ENCODE peak calls at places on chromosomes 11 and 22, in seven cellular contexts. L, W, D, P, G, U and Y are unnamed samples.

GRCh38 chr22:46457502-46458488 is 79.6 kb downstream of the CELSR1 start:
- DNase-seq in W (no peak), L (no peak), P (peak; percentile 93), D (peak; percentile 32), G (peak; percentile 41), U (no peak), Y (no peak)

GRCh38 chr11:70278994-70279393 is 8.5 kb downstream of the PPFIA1 start:
- DNase-seq in W (no peak), P (no peak), D (no peak), G (no peak), L (no peak), U (no peak), Y (no peak)

GRCh38 chr22:17772963-17773605 is 1.2 kb downstream of the BID start:
- DNase-seq in D (peak; percentile 32), U (no peak), P (peak; percentile 35), G (peak; percentile 17), W (peak; percentile 82), L (no peak), Y (no peak)

GRCh38 chr11:38176812-38177322 is 1578.8 kb upstream of the RAG2 start:
- DNase-seq in W (no peak), P (no peak), L (no peak), U (no peak), G (no peak), D (no peak), Y (no peak)

GRCh38 chr11:87437844-87438223 is 400.1 kb downstream of the TMEM135 start:
- DNase-seq in L (no peak), G (no peak), W (peak; percentile 28), U (no peak), D (peak; percentile 71), P (peak; percentile 80), Y (no peak)

GRCh38 chr22:50107529-50107928 is 17.7 kb downstream of the MOV10L1 start:
- DNase-seq in G (no peak), P (no peak), W (no peak), L (no peak), D (no peak), U (no peak), Y (no peak)

GRCh38 chr22:44729391-44730012 is 22.9 kb upstream of the ARHGAP8 start:
- DNase-seq in G (no peak), L (no peak), P (no peak), U (peak; percentile 61), W (peak; percentile 75), D (peak; percentile 50), Y (no peak)

GRCh38 chr11:8038811-8039529 is 42.0 kb upstream of the TUB start:
- DNase-seq in L (no peak), W (no peak), G (no peak), D (no peak), P (no peak), U (no peak), Y (no peak)

GRCh38 chr11:83292709-83293435 is 6.7 kb upstream of the CCDC90B start:
- DNase-seq in U (no peak), D (peak; percentile 87), P (peak; percentile 50), W (peak; percentile 41), L (peak; percentile 53), G (no peak), Y (peak; percentile 41)

GRCh38 chr11:64743591-64744543 is at the start of gene RASGRP2:
- DNase-seq in G (peak; percentile 80), D (peak; percentile 24), W (peak; percentile 76), U (peak; percentile 92), P (no peak), L (peak; percentile 90), Y (no peak)

GRCh38 chr22:28736296-28737155 is 5.1 kb downstream of the CHEK2 start:
- DNase-seq in L (no peak), D (no peak), G (no peak), U (no peak), P (no peak), W (no peak), Y (no peak)

GRCh38 chr11:66561178-66561974 is 7.0 kb downstream of the CTSF start:
- DNase-seq in L (no peak), G (peak; percentile 54), U (no peak), W (no peak), D (no peak), P (no peak), Y (no peak)

GRCh38 chr11:10487002-10487647 is 32.1 kb downstream of the AMPD3 start:
- DNase-seq in P (no peak), G (no peak), L (no peak), W (no peak), U (no peak), D (no peak), Y (peak; percentile 25)